ENCODE peak calls at places on chromosome 2, in six cellular contexts. R is GM12878; C is CD8-positive, alpha-beta memory T cell; L is aorta; J is GM23338; D is IMR-90. P is an unnamed sample.
A peak's percentile ranks its signal among the peaks of the same experiment; 100 is the strongest.

GRCh38 chr2:219916261-219916660 is 288.8 kb downstream of the SLC4A3 start:
- DNase-seq in R (no peak), C (no peak), L (no peak), J (no peak), D (no peak), P (no peak)

GRCh38 chr2:224946911-224947310 is 95.4 kb downstream of the DOCK10 start:
- DNase-seq in R (no peak), C (peak; percentile 53), L (no peak), J (no peak), D (peak; percentile 92), P (no peak)

GRCh38 chr2:10573709-10574108 is 116.1 kb downstream of the NOL10 start:
- DNase-seq in R (no peak), C (no peak), L (no peak), J (no peak), D (no peak), P (no peak)

GRCh38 chr2:225070811-225071210 is 28.5 kb upstream of the DOCK10 start:
- DNase-seq in R (no peak), C (no peak), L (no peak), J (no peak), D (no peak), P (no peak)

GRCh38 chr2:205965707-205966106 is 120.3 kb downstream of the INO80D start:
- DNase-seq in R (no peak), C (no peak), L (no peak), J (no peak), D (no peak), P (no peak)

GRCh38 chr2:236847023-236847422 is 238.7 kb upstream of the COPS8 start:
- DNase-seq in R (no peak), C (no peak), L (no peak), J (peak; percentile 25), D (no peak), P (no peak)

GRCh38 chr2:190649798-190650390 is 1.0 kb downstream of the NAB1 start:
- DNase-seq in R (no peak), C (no peak), L (no peak), J (peak; percentile 21), D (peak; percentile 43), P (no peak)

GRCh38 chr2:144198116-144198515 is 321.8 kb downstream of the ZEB2 start:
- DNase-seq in R (no peak), C (no peak), L (no peak), J (peak; percentile 24), D (peak; percentile 66), P (no peak)

GRCh38 chr2:218166791-218167190 is at the start of gene CXCR1:
- DNase-seq in R (no peak), C (peak; percentile 57), L (no peak), J (no peak), D (no peak), P (no peak)

GRCh38 chr2:223884399-223884798 is 47.0 kb upstream of the AP1S3 start:
- DNase-seq in R (peak; percentile 47), C (no peak), L (no peak), J (no peak), D (peak; percentile 76), P (no peak)

GRCh38 chr2:146041291-146041868 is 1521.5 kb upstream of the ZEB2 start:
- DNase-seq in R (no peak), C (no peak), L (no peak), J (no peak), D (no peak), P (no peak)

GRCh38 chr2:25170888-25171287 is 2.5 kb upstream of the POMC start:
- DNase-seq in R (no peak), C (no peak), L (no peak), J (no peak), D (no peak), P (no peak)

GRCh38 chr2:98063289-98063688 is 23.7 kb upstream of the VWA3B start:
- DNase-seq in R (no peak), C (no peak), L (no peak), J (peak; percentile 61), D (no peak), P (no peak)

GRCh38 chr2:196181484-196181883 is 10.1 kb upstream of the STK17B start:
- DNase-seq in R (no peak), C (no peak), L (no peak), J (no peak), D (no peak), P (no peak)

GRCh38 chr2:148338544-148338943 is 306.0 kb upstream of the EPC2 start:
- DNase-seq in R (no peak), C (no peak), L (no peak), J (no peak), D (peak; percentile 87), P (no peak)

GRCh38 chr2:43459455-43459854 is 136.4 kb downstream of the THADA start:
- DNase-seq in R (no peak), C (no peak), L (no peak), J (no peak), D (peak; percentile 74), P (no peak)

GRCh38 chr2:71306762-71307161 is 24.8 kb upstream of the ZNF638 start:
- DNase-seq in R (no peak), C (no peak), L (no peak), J (peak; percentile 44), D (no peak), P (no peak)

GRCh38 chr2:102356741-102357140 is 1.1 kb downstream of the IL18R1 start:
- DNase-seq in R (no peak), C (no peak), L (no peak), J (no peak), D (no peak), P (no peak)
- H3K4me3 ChIP-seq in R (peak overlapping the region; percentile 96), C (no peak overlapping the region), L (no peak overlapping the region), J (peak overlapping the region; percentile 72), D (no peak overlapping the region), P (no peak overlapping the region)

DNA sequence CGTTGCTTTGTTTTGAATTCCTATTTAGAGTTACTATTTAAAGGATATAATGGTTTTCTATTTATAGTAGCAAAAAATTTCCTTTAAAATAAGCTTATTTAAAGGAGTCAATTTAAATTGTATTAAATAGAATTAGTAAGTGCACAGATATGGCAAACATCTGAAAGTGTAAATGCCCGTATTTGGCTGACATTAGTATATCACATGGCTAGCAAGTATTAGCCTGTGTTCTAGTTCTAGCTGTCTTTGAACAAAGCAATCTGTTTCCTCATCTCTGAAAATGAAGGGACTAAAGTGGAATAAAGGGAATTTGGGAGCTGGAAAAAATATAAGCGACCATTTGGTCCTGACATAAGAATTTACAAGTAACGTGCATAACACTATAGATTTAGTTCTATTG is 32.2 kb downstream of the PELI1 start:
- DNase-seq in R (no peak), C (no peak), L (no peak), J (no peak), D (no peak), P (no peak)
- H3K4me1 ChIP-seq in R (peaks cover 57% of the 10 kb centered on the region), C (peaks cover 36% of the 10 kb centered on the region), L (no peaks in the 10 kb centered on the region), J (peaks cover 36% of the 10 kb centered on the region), D (no peaks in the 10 kb centered on the region), P (peaks cover 62% of the 10 kb centered on the region)

GRCh38 chr2:12718662-12719399 is 2.1 kb downstream of the TRIB2 start:
- DNase-seq in R (no peak), C (peak; percentile 28), L (no peak), J (peak; percentile 75), D (no peak), P (no peak)
- H3K27ac ChIP-seq in R (no peak overlapping the region), C (peak overlapping the region; percentile 83), L (peak overlapping the region; percentile 37), J (no peak overlapping the region), D (peak overlapping the region; percentile 93), P (peak overlapping the region; percentile 88)

GRCh38 chr2:45012733-45013132 is 3.5 kb upstream of the SIX2 start:
- DNase-seq in R (no peak), C (no peak), L (peak; percentile 56), J (no peak), D (no peak), P (no peak)

GRCh38 chr2:45010706-45011036 is 1.4 kb upstream of the SIX2 start:
- DNase-seq in R (no peak), C (no peak), L (no peak), J (no peak), D (no peak), P (no peak)

GRCh38 chr2:45013229-45014015 is 4.2 kb upstream of the SIX2 start:
- DNase-seq in R (no peak), C (no peak), L (peak; percentile 81), J (peak; percentile 60), D (no peak), P (no peak)

GRCh38 chr2:45011621-45012602 is 2.7 kb upstream of the SIX2 start:
- DNase-seq in R (no peak), C (no peak), L (no peak), J (no peak), D (no peak), P (no peak)

GRCh38 chr2:45014016-45014702 is 4.9 kb upstream of the SIX2 start:
- DNase-seq in R (no peak), C (no peak), L (peak; percentile 91), J (peak; percentile 85), D (no peak), P (peak; percentile 68)
- H3K4me3 ChIP-seq in R (no peak overlapping the region), C (no peak overlapping the region), L (peak overlapping the region; percentile 66), J (peak overlapping the region; percentile 66), D (no peak overlapping the region), P (peak overlapping the region; percentile 12)

GRCh38 chr2:42100696-42101585 is 53.1 kb downstream of the PKDCC start:
- DNase-seq in R (no peak), C (peak; percentile 80), L (peak; percentile 90), J (peak; percentile 78), D (peak; percentile 69), P (peak; percentile 63)

GRCh38 chr2:42099431-42100173 is 51.8 kb downstream of the PKDCC start:
- DNase-seq in R (no peak), C (no peak), L (no peak), J (no peak), D (no peak), P (no peak)

GRCh38 chr2:42102606-42103450 is 55.0 kb downstream of the PKDCC start:
- DNase-seq in R (no peak), C (no peak), L (peak; percentile 88), J (peak; percentile 98), D (no peak), P (peak; percentile 61)

GRCh38 chr2:42103829-42104228 is 56.0 kb downstream of the PKDCC start:
- DNase-seq in R (no peak), C (no peak), L (no peak), J (peak; percentile 33), D (no peak), P (no peak)

DNA sequence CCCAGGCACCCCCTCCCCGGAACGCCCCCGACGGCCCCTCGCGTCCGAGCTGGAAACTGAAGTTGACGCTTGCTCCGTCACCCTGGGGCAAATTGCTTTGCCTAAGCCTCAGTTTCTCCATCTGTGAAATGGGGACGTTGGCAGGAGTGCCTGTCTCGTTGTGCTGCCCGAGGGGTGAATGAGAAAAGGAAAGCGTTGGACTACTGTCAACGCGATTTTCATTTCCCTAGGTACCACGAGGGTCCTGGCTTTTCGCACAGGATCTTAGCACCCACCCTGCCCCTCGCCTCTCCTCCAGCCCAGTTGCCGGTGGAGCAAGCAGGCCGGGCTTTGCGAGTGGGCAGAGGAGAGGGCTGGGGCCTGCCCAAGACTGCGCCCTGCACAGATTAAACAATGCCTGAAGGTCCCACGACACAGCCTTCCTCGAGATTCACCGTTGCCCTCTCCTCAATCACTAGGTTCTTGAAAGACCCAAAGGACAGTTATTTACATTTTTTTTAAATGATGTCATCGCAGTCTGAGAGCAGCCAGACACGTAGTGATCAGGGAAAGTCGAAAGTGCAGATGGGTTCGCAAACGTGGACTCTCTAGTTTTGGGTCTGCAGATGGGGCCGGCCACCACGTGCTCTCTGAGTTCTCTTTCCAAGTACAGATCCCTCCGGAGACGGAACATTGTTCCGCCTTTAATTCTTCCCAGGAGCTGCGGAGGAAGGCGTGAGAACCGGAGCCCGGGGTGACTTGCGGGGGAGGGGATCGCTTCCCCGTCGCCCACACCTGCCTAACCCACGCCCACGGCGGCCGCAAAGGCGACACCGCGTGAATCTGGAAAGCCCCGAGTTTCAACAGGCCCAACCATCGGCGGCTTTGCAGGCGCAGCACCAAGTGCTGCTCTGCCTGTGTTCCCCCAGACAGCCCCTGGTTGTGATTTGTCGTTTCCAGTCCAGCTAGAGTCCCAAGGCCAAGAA is 54.1 kb downstream of the PKDCC start:
- DNase-seq in R (peak; percentile 82), C (peak; percentile 97), L (peak; percentile 86), J (peak; percentile 72), D (peak; percentile 93), P (peak; percentile 42)
- H3K4me1 ChIP-seq in R (peaks cover 82% of the 10 kb centered on the region), C (peaks cover 82% of the 10 kb centered on the region), L (no peaks in the 10 kb centered on the region), J (peaks cover 36% of the 10 kb centered on the region), D (peaks cover 23% of the 10 kb centered on the region), P (peaks cover 14% of the 10 kb centered on the region)